ENCODE peak calls at places on chromosomes 5 and 9, in six cellular contexts. O is Right ventricle myocardium inferior, Z is IMR-90, R is NCI-H460, L is prostate gland, F is NCI-H69. V is an unnamed sample.

GRCh38 chr5:10885026-10885425 is 124.0 kb upstream of the DAP start:
- DNase-seq in L (no peak), O (no peak), F (no peak), Z (peak; percentile 78), R (no peak), V (no peak)

GRCh38 chr9:129779560-129780190 is 23.3 kb upstream of the TOR1B start:
- DNase-seq in L (no peak), F (no peak), R (no peak), O (no peak), Z (no peak), V (no peak)

GRCh38 chr5:14851999-14852526 is 19.5 kb downstream of the ANKH start:
- DNase-seq in L (no peak), F (peak; percentile 57), R (no peak), O (no peak), Z (no peak), V (no peak)

GRCh38 chr9:75504721-75505120 is 385.8 kb upstream of the PCSK5 start:
- DNase-seq in R (no peak), O (no peak), Z (no peak), F (no peak), L (no peak), V (no peak)

GRCh38 chr5:42745856-42746255 is 10.8 kb upstream of the CCDC152 start:
- DNase-seq in R (no peak), Z (no peak), O (no peak), L (no peak), F (no peak), V (no peak)

GRCh38 chr9:113854310-113854709 is 21.8 kb upstream of the ZNF618 start:
- DNase-seq in F (no peak), Z (no peak), R (no peak), O (no peak), L (no peak), V (no peak)

GRCh38 chr9:75071530-75072122 is 16.3 kb downstream of the NMRK1 start:
- DNase-seq in L (no peak), F (peak; percentile 55), O (no peak), R (no peak), Z (no peak), V (no peak)

GRCh38 chr5:174305241-174305681 is 259.8 kb downstream of the NSG2 start:
- DNase-seq in L (no peak), F (no peak), Z (no peak), R (no peak), O (no peak), V (no peak)

GRCh38 chr5:165757756-165758155 is 2252.3 kb downstream of the MAT2B start:
- DNase-seq in L (peak; percentile 13), R (no peak), F (no peak), Z (no peak), O (no peak), V (no peak)

GRCh38 chr5:129554134-129554904 is 94.2 kb downstream of the ADAMTS19 start:
- DNase-seq in O (no peak), F (no peak), R (no peak), L (no peak), Z (peak; percentile 11), V (no peak)

GRCh38 chr5:176779537-176779936 is 30.8 kb upstream of the UNC5A start:
- DNase-seq in R (no peak), O (no peak), F (no peak), Z (no peak), L (no peak), V (no peak)

GRCh38 chr5:127870914-127871313 is 167.7 kb downstream of the CCDC192 start:
- DNase-seq in O (peak; percentile 87), L (peak; percentile 66), Z (no peak), R (no peak), F (peak; percentile 13), V (peak; percentile 27)

GRCh38 chr5:28499764-28500290 is 1461.4 kb upstream of the CDH9 start:
- DNase-seq in F (no peak), L (no peak), R (no peak), Z (no peak), O (no peak), V (no peak)

GRCh38 chr9:132401791-132402190 is 4.8 kb downstream of the TTF1 start:
- DNase-seq in Z (no peak), O (no peak), L (no peak), F (no peak), R (no peak), V (no peak)

GRCh38 chr9:18149457-18150011 is 324.4 kb upstream of the ADAMTSL1 start:
- DNase-seq in O (no peak), F (peak; percentile 32), R (no peak), Z (peak; percentile 8), L (no peak), V (no peak)

GRCh38 chr5:170503970-170504525 is at the start of gene KCNIP1:
- DNase-seq in R (no peak), Z (no peak), O (no peak), L (no peak), F (peak; percentile 77), V (peak; percentile 38)

GRCh38 chr9:17280350-17281012 is 145.6 kb downstream of the CNTLN start:
- DNase-seq in F (no peak), Z (peak; percentile 64), O (no peak), R (no peak), L (no peak), V (no peak)

V was measured in substantia nigra.